ENCODE peak calls at places on chromosomes 12 and 14, in four cellular contexts. S is left lung, G is brain microvascular endothelial cell, P is astrocyte of the cerebellum. N is an unnamed sample.

GRCh38 chr12:74846116-74846515 is 308.5 kb downstream of the ATXN7L3B start:
- DNase-seq in S (no peak), G (no peak), P (no peak), N (no peak)

GRCh38 chr12:47228802-47229201 is 149.0 kb upstream of the AMIGO2 start:
- DNase-seq in S (no peak), G (no peak), P (no peak), N (no peak)

GRCh38 chr14:68523994-68524725 is 268.7 kb downstream of the ZFP36L1 start:
- DNase-seq in S (no peak), G (no peak), P (no peak), N (no peak)

GRCh38 chr12:122825773-122826724 is 9.2 kb upstream of the HIP1R start:
- DNase-seq in S (no peak), G (no peak), P (no peak), N (no peak)

GRCh38 chr12:99170026-99170425 is 477.5 kb upstream of the GARIN6 start:
- DNase-seq in S (no peak), G (no peak), P (no peak), N (no peak)

GRCh38 chr14:36293824-36294223 is 26.6 kb downstream of the MBIP start:
- DNase-seq in S (no peak), G (peak), P (peak), N (no peak)

GRCh38 chr14:68177728-68178127 is 358.1 kb downstream of the RAD51B start:
- DNase-seq in S (no peak), G (no peak), P (no peak), N (no peak)

GRCh38 chr14:67018720-67019119 is 170.5 kb upstream of the GARIN2 start:
- DNase-seq in S (no peak), G (no peak), P (no peak), N (no peak)

GRCh38 chr12:28190321-28191017 is at the start of gene CCDC91:
- DNase-seq in S (peak), G (peak), P (peak), N (peak)

GRCh38 chr12:66119229-66119869 is 11.2 kb downstream of the LLPH start:
- DNase-seq in S (no peak), G (no peak), P (no peak), N (no peak)

GRCh38 chr12:102484017-102484731 is 3.8 kb upstream of the IGF1 start:
- DNase-seq in S (no peak), G (peak), P (peak), N (peak)

GRCh38 chr12:45415393-45415817 is 199.5 kb downstream of the ANO6 start:
- DNase-seq in S (no peak), G (peak), P (peak), N (no peak)

GRCh38 chr12:89347325-89347829 is 4.9 kb downstream of the DUSP6 start:
- DNase-seq in S (no peak), G (no peak), P (no peak), N (no peak)

GRCh38 chr12:79715308-79715707 is 24.5 kb upstream of the PAWR start:
- DNase-seq in S (no peak), G (no peak), P (no peak), N (no peak)

GRCh38 chr12:67647547-67648305 is 819 bp upstream of the DYRK2 start:
- DNase-seq in S (peak), G (peak), P (peak), N (peak)

GRCh38 chr14:92637228-92637627 is 111.2 kb downstream of the LGMN start:
- DNase-seq in S (no peak), G (peak), P (no peak), N (no peak)

GRCh38 chr14:78530078-78530477 is 359.9 kb downstream of the NRXN3 start:
- DNase-seq in S (no peak), G (peak), P (peak), N (no peak)

GRCh38 chr12:115762934-115763333 is 514.6 kb downstream of the MED13L start:
- DNase-seq in S (no peak), G (no peak), P (no peak), N (no peak)

GRCh38 chr12:55927588-55928502 is at the start of gene PYM1:
- DNase-seq in S (peak), G (peak), P (no peak), N (peak)

GRCh38 chr12:76611533-76611932 is 52.0 kb upstream of the OSBPL8 start:
- DNase-seq in S (no peak), G (peak), P (no peak), N (no peak)

GRCh38 chr14:31038521-31039166 is 12.5 kb upstream of the STRN3 start:
- DNase-seq in S (no peak), G (no peak), P (no peak), N (no peak)

GRCh38 chr12:68609955-68610434 is 704 bp upstream of the RAP1B start:
- DNase-seq in S (no peak), G (no peak), P (no peak), N (no peak)

GRCh38 chr12:94622475-94622874 is 27.9 kb downstream of the TMCC3 start:
- DNase-seq in S (no peak), G (peak), P (no peak), N (no peak)

GRCh38 chr14:60094306-60094897 is 2.7 kb downstream of the PCNX4 start:
- DNase-seq in S (no peak), G (peak), P (no peak), N (peak)

GRCh38 chr14:80475074-80475473 is 263.8 kb upstream of the DIO2 start:
- DNase-seq in S (no peak), G (no peak), P (no peak), N (no peak)

GRCh38 chr12:70724444-70724843 is 87.2 kb upstream of the PTPRB start:
- DNase-seq in S (no peak), G (peak), P (no peak), N (no peak)

GRCh38 chr14:61547186-61548121 is 147.9 kb upstream of the HIF1A start:
- DNase-seq in S (no peak), G (peak), P (no peak), N (no peak)

GRCh38 chr14:71739273-71739990 is 192.8 kb upstream of the RGS6 start:
- DNase-seq in S (no peak), G (no peak), P (no peak), N (no peak)
- TF ChIP-seq CTCF in S (no peak), G (peak), P (peak), N (no peak)

DNA sequence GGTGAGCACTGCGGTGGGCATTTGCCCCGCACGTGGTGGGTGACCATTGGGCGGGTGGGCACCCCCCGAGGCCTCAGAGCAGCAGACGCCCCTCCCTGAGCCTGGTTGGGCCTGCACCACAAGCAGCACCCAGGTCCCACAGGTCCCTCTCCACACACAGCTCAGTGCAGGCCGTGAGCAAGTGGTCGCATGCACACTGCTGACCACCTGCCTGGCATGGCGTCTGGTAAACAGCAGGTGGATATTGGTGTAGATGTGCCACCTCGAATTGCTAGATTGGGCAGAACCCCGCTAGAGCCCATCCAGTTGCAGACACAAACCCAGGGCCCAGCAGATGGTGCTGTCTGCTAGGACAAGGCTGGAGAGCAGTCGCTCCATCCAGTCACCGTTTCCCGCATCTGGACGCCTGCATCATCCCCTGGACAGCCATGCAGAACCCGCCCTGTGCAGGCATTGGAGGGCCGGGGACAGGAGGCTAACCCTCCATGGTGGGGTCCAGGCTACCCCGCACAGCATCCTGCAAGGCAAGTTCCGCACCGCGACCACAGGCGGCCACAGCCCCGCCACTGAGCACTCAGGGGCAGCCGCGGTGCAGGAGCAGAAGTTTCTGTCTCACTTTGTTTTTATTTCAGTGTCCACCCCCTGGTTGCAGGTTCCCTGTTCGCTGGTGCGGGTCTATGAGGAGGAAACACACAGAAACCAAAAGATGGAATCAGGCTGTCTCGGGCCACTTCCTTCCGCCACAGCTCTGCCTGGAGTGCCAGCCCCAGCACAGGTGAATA is 45.6 kb upstream of the RIMBP2 start:
- DNase-seq in S (no peak), G (peak), P (no peak), N (no peak)
- TF ChIP-seq CTCF in S (no peak), G (peak), P (peak), N (peak)

DNA sequence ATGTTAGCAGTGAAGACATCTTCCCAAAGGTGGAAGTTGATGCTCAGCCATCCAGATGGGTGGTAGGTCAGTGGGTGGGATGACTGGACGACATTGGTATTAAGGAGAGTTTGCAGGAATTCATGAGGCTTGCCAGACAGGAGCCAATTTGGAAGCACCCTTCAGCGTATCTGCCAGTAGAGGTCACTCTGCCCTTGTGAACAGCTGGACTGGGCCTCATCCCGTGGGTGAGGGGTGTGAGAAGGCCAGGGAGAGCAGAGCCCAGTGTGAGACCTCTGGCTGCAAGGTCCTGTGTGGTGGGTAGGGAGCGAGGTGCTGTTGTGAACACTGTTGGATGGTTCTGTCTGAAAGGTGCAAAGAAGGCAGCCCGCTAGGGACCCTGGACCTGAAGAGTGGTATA is 37.7 kb downstream of the SLC5A8 start:
- DNase-seq in S (no peak), G (no peak), P (no peak), N (no peak)
- TF ChIP-seq CTCF in S (no peak), G (peak), P (peak), N (no peak)

DNA sequence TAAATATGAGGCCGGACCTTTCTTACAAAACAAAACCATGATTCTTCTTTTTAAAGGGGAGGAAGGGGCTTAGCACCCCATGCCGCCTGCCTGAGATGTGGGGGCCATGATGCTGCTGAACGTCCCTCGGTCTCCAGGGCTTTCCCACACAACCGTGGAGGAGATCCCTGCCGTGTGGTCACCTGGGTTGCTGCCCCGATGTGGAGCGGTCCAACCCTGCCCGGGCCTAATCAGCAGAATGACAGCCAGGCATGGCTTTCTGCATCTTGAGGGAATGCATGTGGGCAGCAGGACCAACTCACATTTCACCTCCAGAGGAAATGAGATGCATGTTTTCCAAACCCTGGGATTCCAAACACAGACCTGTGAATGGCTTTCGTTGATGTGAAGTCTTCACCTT is 48.9 kb upstream of the C14orf180 start:
- DNase-seq in S (no peak), G (no peak), P (no peak), N (no peak)
- TF ChIP-seq CTCF in S (no peak), G (no peak), P (no peak), N (no peak)

N was measured in natural killer cell.